ENCODE peak calls at places on chromosomes 11 and 22, in four cellular contexts. C is B cell; D is retinal pigment epithelial cell; N is CD4-positive, alpha-beta T cell. B is an unnamed sample.

GRCh38 chr11:35649984-35650383 is 12.6 kb upstream of the TRIM44 start:
- DNase-seq in C (no peak), D (no peak), N (no peak), B (no peak)

GRCh38 chr11:90134420-90135003 is at the start of gene NAALAD2:
- DNase-seq in C (no peak), D (peak; percentile 15), N (no peak), B (no peak)

GRCh38 chr11:14373941-14374646 is 15.1 kb upstream of the RRAS2 start:
- DNase-seq in C (no peak), D (no peak), N (no peak), B (no peak)

GRCh38 chr11:77107950-77108349 is 5.3 kb downstream of the OMP start:
- DNase-seq in C (no peak), D (peak; percentile 99), N (no peak), B (no peak)

GRCh38 chr11:65592840-65593517 is 2.6 kb downstream of the KCNK7 start:
- DNase-seq in C (no peak), D (no peak), N (no peak), B (no peak)

GRCh38 chr22:35072939-35073338 is 7.0 kb downstream of the ISX start:
- DNase-seq in C (no peak), D (no peak), N (no peak), B (no peak)

GRCh38 chr22:42673898-42674390 is 24.8 kb upstream of the CYB5R3 start:
- DNase-seq in C (no peak), D (no peak), N (no peak), B (no peak)

GRCh38 chr11:8593935-8594909 is at the start of gene STK33:
- DNase-seq in C (peak; percentile 63), D (no peak), N (no peak), B (no peak)

GRCh38 chr22:31106651-31107205 is 640 bp downstream of the SELENOM start:
- DNase-seq in C (no peak), D (no peak), N (no peak), B (no peak)

GRCh38 chr11:16043617-16044016 is 312.7 kb downstream of the SOX6 start:
- DNase-seq in C (no peak), D (no peak), N (no peak), B (no peak)

GRCh38 chr11:34745209-34745608 is 124.3 kb downstream of the EHF start:
- DNase-seq in C (no peak), D (peak; percentile 15), N (no peak), B (no peak)

GRCh38 chr11:29018631-29019030 is 910.4 kb downstream of the METTL15 start:
- DNase-seq in C (no peak), D (peak; percentile 58), N (no peak), B (no peak)

GRCh38 chr22:36301851-36302250 is 48.9 kb downstream of the APOL1 start:
- DNase-seq in C (no peak), D (no peak), N (no peak), B (no peak)

GRCh38 chr22:46001046-46001425 is 24.1 kb upstream of the WNT7B start:
- DNase-seq in C (no peak), D (no peak), N (no peak), B (no peak)

GRCh38 chr11:69718147-69718546 is 14.3 kb upstream of the FGF19 start:
- DNase-seq in C (peak; percentile 48), D (no peak), N (no peak), B (no peak)

GRCh38 chr11:69718912-69719311 is 15.1 kb upstream of the FGF19 start:
- DNase-seq in C (no peak), D (no peak), N (no peak), B (no peak)

GRCh38 chr11:69726019-69726418 is 22.2 kb upstream of the FGF19 start:
- DNase-seq in C (no peak), D (no peak), N (no peak), B (no peak)

GRCh38 chr11:69721061-69721460 is 17.2 kb upstream of the FGF19 start:
- DNase-seq in C (no peak), D (no peak), N (no peak), B (no peak)

DNA sequence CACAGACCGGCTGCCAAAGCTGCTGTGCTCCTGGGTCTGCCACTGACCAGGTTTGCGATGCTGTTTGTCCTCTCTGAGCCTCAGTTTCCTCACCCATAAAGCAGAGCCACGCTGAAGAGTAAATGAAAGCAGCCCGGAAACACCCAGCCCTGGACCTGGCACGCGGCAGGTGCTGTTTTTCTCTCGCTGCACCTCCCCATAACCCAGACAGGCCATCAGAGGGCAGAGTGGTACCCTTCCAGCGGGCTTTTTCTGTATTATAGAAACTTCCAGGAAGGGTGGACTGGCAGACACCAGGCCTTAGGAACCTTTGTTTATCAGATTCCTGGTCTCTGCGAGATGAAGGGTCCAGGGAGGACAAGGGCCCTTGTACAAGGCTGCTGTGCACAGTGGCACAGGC is 17.9 kb upstream of the FGF19 start:
- DNase-seq in C (no peak), D (no peak), N (no peak), B (no peak)
- TF ChIP-seq CTCF in C (no peak), D (peak; percentile 68), N (no peak), B (peak; percentile 42)

GRCh38 chr11:45373506-45373905 is 87.4 kb upstream of the SYT13 start:
- DNase-seq in C (no peak), D (no peak), N (no peak), B (no peak)

GRCh38 chr11:45369294-45369693 is 83.2 kb upstream of the SYT13 start:
- DNase-seq in C (no peak), D (no peak), N (no peak), B (no peak)

GRCh38 chr11:45368697-45369096 is 82.6 kb upstream of the SYT13 start:
- DNase-seq in C (no peak), D (no peak), N (no peak), B (no peak)

GRCh38 chr11:45374130-45374529 is 88.0 kb upstream of the SYT13 start:
- DNase-seq in C (no peak), D (no peak), N (no peak), B (no peak)

DNA sequence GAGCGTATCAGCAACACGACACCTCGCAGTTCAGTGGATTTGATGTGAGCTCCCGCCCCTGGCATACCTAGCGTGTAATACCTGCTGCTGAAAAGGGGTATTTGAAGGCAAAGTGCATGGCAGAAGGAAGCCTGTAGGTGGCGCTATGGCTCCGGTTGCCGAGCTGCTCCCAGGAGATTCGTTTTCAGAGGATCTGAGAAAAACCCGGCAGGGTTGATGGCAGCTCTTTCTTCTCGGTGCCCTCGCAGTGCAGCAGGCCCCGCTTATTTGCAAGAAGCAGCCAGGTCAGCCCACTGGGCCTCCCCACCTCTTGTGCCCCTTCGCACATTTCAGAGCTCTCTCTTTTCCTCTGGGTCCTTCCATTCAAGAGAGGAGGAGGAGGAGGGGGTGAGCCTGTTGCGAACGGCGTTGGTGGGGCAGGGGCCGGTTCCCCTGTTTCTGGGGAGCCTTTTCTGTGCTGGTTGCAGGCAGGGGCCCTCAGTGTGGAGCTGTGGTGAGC is 85.2 kb upstream of the SYT13 start:
- DNase-seq in C (no peak), D (peak; percentile 6), N (peak; percentile 53), B (peak; percentile 89)
- TF ChIP-seq CTCF in C (peak; percentile 79), D (peak; percentile 97), N (peak; percentile 66), B (peak; percentile 95)

GRCh38 chr11:100863080-100863581 is 176.0 kb downstream of the ARHGAP42 start:
- DNase-seq in C (no peak), D (peak; percentile 64), N (no peak), B (no peak)
- TF ChIP-seq CTCF in C (no peak), D (no peak), N (no peak), B (no peak)

GRCh38 chr11:114586797-114587196 is 8.8 kb downstream of the NXPE4 start:
- DNase-seq in C (no peak), D (no peak), N (no peak), B (no peak)
- TF ChIP-seq CTCF in C (no peak), D (no peak), N (no peak), B (peak; percentile 7)

GRCh38 chr11:12981879-12982531 is 27.1 kb upstream of the RASSF10 start:
- DNase-seq in C (no peak), D (no peak), N (no peak), B (no peak)
- TF ChIP-seq CTCF in C (no peak), D (no peak), N (no peak), B (no peak)

DNA sequence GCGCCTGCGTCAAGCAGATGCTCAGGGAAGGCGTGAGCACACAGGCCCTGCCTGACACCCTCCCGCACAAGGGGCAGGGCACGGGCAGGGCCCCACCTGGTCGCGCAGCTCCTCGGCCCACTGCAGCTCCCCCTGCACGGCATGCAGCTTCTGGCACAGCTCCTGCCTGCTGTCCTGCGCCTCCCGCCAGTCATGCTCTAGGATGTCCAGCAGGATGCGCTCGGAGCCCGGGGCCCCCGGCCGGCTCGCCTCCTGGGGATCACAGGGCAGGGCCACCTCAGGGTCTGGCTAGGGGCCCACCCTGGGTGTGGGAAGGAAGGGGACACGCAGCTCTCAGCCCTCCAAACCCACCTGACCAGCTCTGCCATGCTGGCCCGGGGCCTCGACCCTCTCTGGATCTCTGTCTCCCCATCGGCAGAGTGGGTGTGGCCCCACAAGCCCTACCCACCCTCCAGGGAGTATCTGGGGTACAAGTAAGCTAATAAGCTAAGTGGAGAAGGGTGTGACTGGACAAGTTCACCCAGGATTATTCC is 10.7 kb downstream of the CARD10 start:
- DNase-seq in C (no peak), D (no peak), N (no peak), B (no peak)
- TF ChIP-seq CTCF in C (no peak), D (no peak), N (no peak), B (no peak)

DNA sequence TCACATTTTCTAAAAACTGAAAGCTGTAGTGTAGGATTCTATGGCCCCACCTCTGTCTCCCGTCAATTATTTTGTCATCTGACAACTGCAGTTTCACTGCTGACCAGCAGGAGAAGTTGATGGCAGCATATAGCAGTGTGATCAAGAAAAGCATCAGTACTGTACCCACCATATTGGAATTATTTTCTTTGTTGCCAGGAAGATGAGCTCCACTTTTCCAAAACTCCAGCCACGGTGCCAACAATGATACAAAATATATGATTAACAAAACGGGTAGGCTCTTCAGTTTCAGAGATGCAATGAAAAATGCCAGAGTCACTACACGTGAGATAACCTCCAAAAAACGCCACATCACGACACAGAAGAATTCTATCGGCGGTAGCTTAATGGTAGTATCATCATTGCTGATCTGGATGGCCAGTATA is 41.3 kb downstream of the XKR3 start:
- DNase-seq in C (no peak), D (no peak), N (no peak), B (no peak)
- TF ChIP-seq CTCF in C (peak; percentile 55), D (peak; percentile 66), N (peak; percentile 20), B (no peak)

GRCh38 chr11:11400635-11401232 is 47.7 kb upstream of the CSNK2A3 start:
- DNase-seq in C (no peak), D (no peak), N (no peak), B (no peak)
- TF ChIP-seq CTCF in C (no peak), D (peak; percentile 41), N (no peak), B (peak; percentile 16)

GRCh38 chr11:129779342-129779741 is 36.3 kb upstream of the TMEM45B start:
- DNase-seq in C (no peak), D (no peak), N (no peak), B (no peak)
- TF ChIP-seq CTCF in C (no peak), D (no peak), N (no peak), B (no peak)

GRCh38 chr22:40218152-40218551 is 40.4 kb downstream of the TNRC6B start:
- DNase-seq in C (no peak), D (no peak), N (no peak), B (no peak)
- TF ChIP-seq CTCF in C (no peak), D (no peak), N (no peak), B (no peak)

B was measured in osteocyte.